ENCODE peak calls at places on chromosomes 12 and 14, in five cellular contexts. One of them, this sample, is unnamed.
A peak's percentile ranks its signal among the peaks of the same experiment; 100 is the strongest.

GRCh38 chr14:91113829-91114078 is at the start of gene DGLUCY:
- DNase-seq in progenitor cell of endocrine pancreas: no peak
- DNase-seq in T-helper 9 cell: no peak
- DNase-seq in activated gamma-delta T cell treated with Interleukin-2 at 50 U/mL for 16 hours: no peak
- DNase-seq in HuH-7: peak; percentile 18
- DNase-seq in this sample: peak; percentile 82

GRCh38 chr12:65699251-65699650 is 125.0 kb upstream of the HMGA2 start:
- DNase-seq in activated gamma-delta T cell treated with Interleukin-2 at 50 U/mL for 16 hours: no peak
- DNase-seq in T-helper 9 cell: no peak
- DNase-seq in progenitor cell of endocrine pancreas: no peak
- DNase-seq in HuH-7: no peak
- DNase-seq in this sample: no peak

GRCh38 chr12:11685716-11686115 is 36.2 kb downstream of the ETV6 start:
- DNase-seq in activated gamma-delta T cell treated with Interleukin-2 at 50 U/mL for 16 hours: no peak
- DNase-seq in HuH-7: no peak
- DNase-seq in T-helper 9 cell: no peak
- DNase-seq in progenitor cell of endocrine pancreas: no peak
- DNase-seq in this sample: no peak

GRCh38 chr14:42535397-42535796 is 928.7 kb downstream of the LRFN5 start:
- DNase-seq in activated gamma-delta T cell treated with Interleukin-2 at 50 U/mL for 16 hours: no peak
- DNase-seq in T-helper 9 cell: no peak
- DNase-seq in progenitor cell of endocrine pancreas: no peak
- DNase-seq in HuH-7: no peak
- DNase-seq in this sample: no peak

GRCh38 chr14:71354801-71355200 is 447.5 kb downstream of the PCNX1 start:
- DNase-seq in activated gamma-delta T cell treated with Interleukin-2 at 50 U/mL for 16 hours: no peak
- DNase-seq in progenitor cell of endocrine pancreas: no peak
- DNase-seq in T-helper 9 cell: no peak
- DNase-seq in HuH-7: no peak
- DNase-seq in this sample: no peak

GRCh38 chr14:21703357-21704339 is 30.0 kb upstream of the OR4E1 start:
- DNase-seq in T-helper 9 cell: no peak
- DNase-seq in activated gamma-delta T cell treated with Interleukin-2 at 50 U/mL for 16 hours: no peak
- DNase-seq in HuH-7: peak; percentile 10
- DNase-seq in progenitor cell of endocrine pancreas: no peak
- DNase-seq in this sample: no peak

GRCh38 chr14:52068741-52069616 is at the start of gene NID2:
- DNase-seq in T-helper 9 cell: peak; percentile 4
- DNase-seq in HuH-7: peak; percentile 76
- DNase-seq in progenitor cell of endocrine pancreas: peak; percentile 50
- DNase-seq in activated gamma-delta T cell treated with Interleukin-2 at 50 U/mL for 16 hours: peak; percentile 29
- DNase-seq in this sample: peak; percentile 71

GRCh38 chr12:6384499-6385436 is 806 bp downstream of the LTBR start:
- DNase-seq in T-helper 9 cell: no peak
- DNase-seq in HuH-7: no peak
- DNase-seq in activated gamma-delta T cell treated with Interleukin-2 at 50 U/mL for 16 hours: no peak
- DNase-seq in progenitor cell of endocrine pancreas: no peak
- DNase-seq in this sample: no peak

GRCh38 chr14:65206448-65207096 is 104.3 kb upstream of the MAX start:
- DNase-seq in activated gamma-delta T cell treated with Interleukin-2 at 50 U/mL for 16 hours: no peak
- DNase-seq in T-helper 9 cell: no peak
- DNase-seq in HuH-7: no peak
- DNase-seq in progenitor cell of endocrine pancreas: no peak
- DNase-seq in this sample: no peak

GRCh38 chr12:77925536-77926108 is 94.9 kb downstream of the NAV3 start:
- DNase-seq in T-helper 9 cell: no peak
- DNase-seq in activated gamma-delta T cell treated with Interleukin-2 at 50 U/mL for 16 hours: no peak
- DNase-seq in HuH-7: peak; percentile 34
- DNase-seq in progenitor cell of endocrine pancreas: peak; percentile 39
- DNase-seq in this sample: peak; percentile 88

GRCh38 chr12:74105434-74105833 is 432.2 kb upstream of the ATXN7L3B start:
- DNase-seq in HuH-7: no peak
- DNase-seq in activated gamma-delta T cell treated with Interleukin-2 at 50 U/mL for 16 hours: no peak
- DNase-seq in T-helper 9 cell: no peak
- DNase-seq in progenitor cell of endocrine pancreas: no peak
- DNase-seq in this sample: no peak

GRCh38 chr12:112851024-112851777 is 55.6 kb upstream of the OAS1 start:
- DNase-seq in progenitor cell of endocrine pancreas: no peak
- DNase-seq in HuH-7: no peak
- DNase-seq in T-helper 9 cell: no peak
- DNase-seq in activated gamma-delta T cell treated with Interleukin-2 at 50 U/mL for 16 hours: no peak
- DNase-seq in this sample: no peak